ENCODE peak calls at places on chromosome 22, in six cellular contexts. B is amniotic stem cell; Q is activated CD4-positive, CD25-positive, alpha-beta regulatory T cell; H is GF-D8; M is anterior cingulate cortex; L is AML-193. I is an unnamed sample.

GRCh38 chr22:38346506-38346905 is 29.3 kb upstream of the CSNK1E start:
- DNase-seq in Q (no peak), M (no peak), L (no peak), B (no peak), H (no peak), I (no peak)

GRCh38 chr22:32053165-32053755 is 10.2 kb downstream of the SLC5A1 start:
- DNase-seq in M (no peak), B (no peak), Q (no peak), H (no peak), L (no peak), I (no peak)

GRCh38 chr22:42990131-42990838 is 24.7 kb downstream of the PACSIN2 start:
- DNase-seq in L (no peak), H (no peak), Q (no peak), B (peak; percentile 92), M (no peak), I (no peak)

GRCh38 chr22:43734370-43735005 is 77.6 kb downstream of the EFCAB6 start:
- DNase-seq in B (no peak), H (no peak), Q (no peak), M (no peak), L (no peak), I (no peak)

GRCh38 chr22:31093090-31093850 is 12.2 kb downstream of the SMTN start:
- DNase-seq in H (no peak), M (peak; percentile 54), L (no peak), Q (no peak), B (no peak), I (no peak)

GRCh38 chr22:23751441-23751996 is 607 bp upstream of the ZNF70 start:
- DNase-seq in M (no peak), Q (no peak), L (no peak), B (no peak), H (no peak), I (no peak)

GRCh38 chr22:24416611-24417010 is 10.8 kb upstream of the ADORA2A start:
- DNase-seq in M (no peak), Q (no peak), L (no peak), B (no peak), H (no peak), I (no peak)

GRCh38 chr22:38218661-38219331 is 17.0 kb downstream of the MAFF start:
- DNase-seq in B (peak; percentile 65), Q (no peak), L (no peak), H (no peak), M (no peak), I (no peak)

GRCh38 chr22:33515733-33516297 is 404.5 kb downstream of the LARGE1 start:
- DNase-seq in B (no peak), L (no peak), Q (no peak), H (no peak), M (no peak), I (no peak)

GRCh38 chr22:50209893-50210292 is 9.1 kb downstream of the SELENOO start:
- DNase-seq in B (no peak), Q (peak; percentile 43), L (peak; percentile 39), M (no peak), H (no peak), I (peak; percentile 62)

GRCh38 chr22:49921508-49922278 is 3.3 kb downstream of the CRELD2 start:
- DNase-seq in M (no peak), Q (no peak), H (no peak), B (no peak), L (no peak), I (no peak)

GRCh38 chr22:27879923-27880322 is 39.1 kb downstream of the PITPNB start:
- DNase-seq in L (peak; percentile 37), H (no peak), B (no peak), Q (no peak), M (no peak), I (peak; percentile 56)

GRCh38 chr22:43876866-43877509 is 14.7 kb upstream of the SULT4A1 start:
- DNase-seq in M (no peak), H (no peak), Q (no peak), L (no peak), B (no peak), I (no peak)

GRCh38 chr22:23256138-23256932 is 76.0 kb downstream of the BCR start:
- DNase-seq in L (no peak), M (no peak), B (no peak), H (no peak), Q (no peak), I (no peak)

GRCh38 chr22:43232445-43232844 is 45.5 kb upstream of the TTLL12 start:
- DNase-seq in H (no peak), Q (no peak), L (no peak), M (no peak), B (no peak), I (no peak)

GRCh38 chr22:30879398-30879797 is 89.2 kb downstream of the MORC2 start:
- DNase-seq in H (no peak), Q (no peak), M (no peak), B (no peak), L (no peak), I (no peak)

GRCh38 chr22:36175892-36176291 is 15.3 kb upstream of the APOL3 start:
- DNase-seq in Q (no peak), B (no peak), L (no peak), M (no peak), H (no peak), I (no peak)

GRCh38 chr22:24133187-24133965 is 47.9 kb upstream of the SUSD2 start:
- DNase-seq in Q (no peak), H (no peak), B (no peak), M (no peak), L (no peak), I (no peak)

GRCh38 chr22:45045219-45045618 is 35.4 kb upstream of the PHF21B start:
- DNase-seq in B (no peak), H (no peak), M (no peak), Q (no peak), L (no peak), I (no peak)

GRCh38 chr22:47133263-47133662 is 370.8 kb downstream of the TBC1D22A start:
- DNase-seq in B (no peak), Q (no peak), H (no peak), L (no peak), M (no peak), I (no peak)

GRCh38 chr22:46737105-46737975 is 712 bp downstream of the CERK start:
- DNase-seq in H (no peak), L (no peak), B (no peak), M (no peak), Q (no peak), I (peak; percentile 60)

GRCh38 chr22:42680648-42681047 is 31.5 kb upstream of the CYB5R3 start:
- DNase-seq in Q (no peak), L (no peak), B (peak; percentile 78), M (no peak), H (no peak), I (peak; percentile 35)

I was measured in Kasumi-1.